ENCODE peak calls at places on chromosomes 3 and 15, in five cellular contexts. X is right atrium auricular region; Z is effector memory CD4-positive, alpha-beta T cell; A is neural progenitor cell; O is tibial nerve. Y is an unnamed sample. For H3K27me3 and H3K4me1, the result is how much of the 10 kb centered on the place peaks cover.

GRCh38 chr3:159922861-159923312 is 65.7 kb upstream of the IL12A start:
- DNase-seq in X (no peak), A (no peak), Z (no peak), O (no peak), Y (no peak)

GRCh38 chr15:48472756-48473155 is 141.5 kb downstream of the DUT start:
- DNase-seq in O (no peak), Z (no peak), X (no peak), A (no peak), Y (no peak)

GRCh38 chr3:61564405-61565059 is 3.2 kb downstream of the PTPRG start:
- DNase-seq in O (peak), X (peak), Z (no peak), A (peak), Y (no peak)

GRCh38 chr15:32717290-32718081 is at the start of gene GREM1:
- DNase-seq in A (peak), Z (no peak), O (no peak), X (no peak), Y (no peak)

GRCh38 chr3:187518616-187519015 is 150.4 kb downstream of the RTP4 start:
- DNase-seq in X (no peak), A (no peak), Z (no peak), O (no peak), Y (no peak)

GRCh38 chr15:59833366-59833765 is 144.2 kb upstream of the BNIP2 start:
- DNase-seq in O (no peak), X (no peak), A (no peak), Z (no peak), Y (no peak)

GRCh38 chr3:171351676-171352075 is 108.5 kb downstream of the TNIK start:
- DNase-seq in A (no peak), X (no peak), Z (no peak), O (no peak), Y (no peak)

GRCh38 chr3:156341831-156342416 is 213.0 kb downstream of the SSR3 start:
- DNase-seq in X (no peak), Z (no peak), A (no peak), O (no peak), Y (no peak)

GRCh38 chr15:24945711-24946110 is 9.1 kb upstream of the SNRPN start:
- DNase-seq in X (no peak), A (no peak), Z (no peak), O (no peak), Y (no peak)

GRCh38 chr3:117524890-117525289 is 815.3 kb downstream of the TUSC7 start:
- DNase-seq in Z (no peak), X (no peak), O (no peak), A (no peak), Y (no peak)

GRCh38 chr3:141875893-141876380 is 506 bp upstream of the ATP1B3 start:
- DNase-seq in O (peak), A (peak), X (peak), Z (peak), Y (no peak)

GRCh38 chr3:102301155-102301554 is 133.7 kb upstream of the ZPLD1 start:
- DNase-seq in X (no peak), O (no peak), Z (no peak), A (no peak), Y (no peak)

GRCh38 chr3:112789787-112790186 is 56.9 kb downstream of the CD200R1L start:
- DNase-seq in O (no peak), Z (no peak), A (no peak), X (no peak), Y (no peak)

GRCh38 chr3:45870099-45870498 is 16.2 kb upstream of the CCR9 start:
- DNase-seq in X (no peak), A (no peak), O (no peak), Z (peak), Y (no peak)

GRCh38 chr3:39205131-39205530 is 12.7 kb upstream of the XIRP1 start:
- DNase-seq in A (no peak), X (no peak), Z (no peak), O (no peak), Y (no peak)

GRCh38 chr15:27492021-27492621 is 521.1 kb downstream of the GABRG3 start:
- DNase-seq in A (peak), X (no peak), O (no peak), Z (no peak), Y (no peak)

GRCh38 chr15:34709866-34710265 is 44.9 kb downstream of the GJD2 start:
- DNase-seq in O (no peak), X (no peak), A (no peak), Z (no peak), Y (no peak)

GRCh38 chr3:97804471-97804870 is 17.3 kb upstream of the CRYBG3 start:
- DNase-seq in Z (no peak), A (no peak), X (no peak), O (no peak), Y (no peak)

GRCh38 chr15:98889930-98890695 is 117.5 kb downstream of the PGPEP1L start:
- DNase-seq in O (no peak), X (no peak), A (no peak), Z (no peak), Y (no peak)

GRCh38 chr15:47477253-47477652 is 240.1 kb upstream of the SEMA6D start:
- DNase-seq in Z (no peak), X (no peak), O (no peak), A (no peak), Y (no peak)

GRCh38 chr15:81295466-81296145 is 28.3 kb downstream of the STARD5 start:
- DNase-seq in A (no peak), X (no peak), O (no peak), Z (no peak), Y (no peak)

GRCh38 chr3:182357928-182358327 is 435.4 kb upstream of the ATP11B start:
- DNase-seq in Z (no peak), X (no peak), O (no peak), A (peak), Y (no peak)

GRCh38 chr3:123449986-123450474 is 1.1 kb upstream of the ADCY5 start:
- DNase-seq in X (no peak), A (peak), O (no peak), Z (no peak), Y (no peak)

GRCh38 chr3:102722317-102722716 is 287.5 kb downstream of the ZPLD1 start:
- DNase-seq in A (no peak), Z (no peak), X (no peak), O (no peak), Y (no peak)

GRCh38 chr3:46013316-46014094 is 13.8 kb downstream of the XCR1 start:
- DNase-seq in A (no peak), Z (no peak), O (no peak), X (no peak), Y (no peak)

GRCh38 chr3:100715176-100715575 is 5.9 kb downstream of the TFG start:
- DNase-seq in A (no peak), O (no peak), X (no peak), Z (no peak), Y (no peak)

GRCh38 chr15:42798802-42799201 is 61.9 kb upstream of the CDAN1 start:
- DNase-seq in A (no peak), O (no peak), X (no peak), Z (no peak), Y (no peak)

GRCh38 chr3:126019683-126020082 is 50.7 kb downstream of the ROPN1B start:
- DNase-seq in X (no peak), O (no peak), A (no peak), Z (no peak), Y (no peak)

GRCh38 chr3:177597325-177598109 is 400.2 kb upstream of the TBL1XR1 start:
- DNase-seq in A (no peak), O (no peak), X (peak), Z (peak), Y (no peak)

GRCh38 chr3:82087958-82088357 is 326.5 kb upstream of the GBE1 start:
- DNase-seq in X (no peak), O (no peak), Z (no peak), A (no peak), Y (no peak)

GRCh38 chr15:78389356-78389755 is 48.7 kb upstream of the IREB2 start:
- DNase-seq in Z (no peak), A (no peak), X (no peak), O (no peak), Y (no peak)

GRCh38 chr15:72196409-72197044 is 1.1 kb downstream of the GRAMD2A start:
- DNase-seq in A (no peak), O (no peak), Z (no peak), X (no peak), Y (no peak)

GRCh38 chr3:75262661-75263060 is 401.5 kb upstream of the FRG2C start:
- DNase-seq in A (no peak), O (no peak), X (no peak), Z (no peak), Y (no peak)

GRCh38 chr3:191300422-191300821 is 28.8 kb upstream of the CCDC50 start:
- DNase-seq in O (no peak), X (no peak), Z (no peak), A (no peak), Y (no peak)

GRCh38 chr15:92178908-92179307 is 214.8 kb upstream of the ST8SIA2 start:
- DNase-seq in Z (no peak), A (no peak), O (no peak), X (no peak), Y (no peak)

GRCh38 chr15:69060041-69060481 is 45.6 kb downstream of the NOX5 start:
- DNase-seq in X (no peak), Z (no peak), A (peak), O (no peak), Y (no peak)

GRCh38 chr15:38690737-38691332 is 126.2 kb upstream of the RASGRP1 start:
- DNase-seq in O (peak), X (peak), Z (peak), A (peak), Y (peak)

GRCh38 chr3:39809995-39810595 is 686 bp downstream of the MYRIP start:
- DNase-seq in A (peak), O (no peak), Z (no peak), X (no peak), Y (no peak)

GRCh38 chr3:142946861-142947260 is 16.6 kb downstream of the PAQR9 start:
- DNase-seq in X (no peak), A (no peak), O (no peak), Z (no peak), Y (no peak)

GRCh38 chr3:142950972-142951371 is 12.5 kb downstream of the PAQR9 start:
- DNase-seq in Z (no peak), O (no peak), X (no peak), A (no peak), Y (no peak)

GRCh38 chr3:142945023-142945422 is 18.5 kb downstream of the PAQR9 start:
- DNase-seq in X (no peak), A (no peak), Z (no peak), O (no peak), Y (no peak)

GRCh38 chr3:142947352-142947751 is 16.1 kb downstream of the PAQR9 start:
- DNase-seq in A (no peak), O (no peak), Z (no peak), X (no peak), Y (no peak)

GRCh38 chr3:142947799-142948575 is 15.5 kb downstream of the PAQR9 start:
- DNase-seq in Z (no peak), X (no peak), A (no peak), O (no peak), Y (no peak)
- H3K4me3 ChIP-seq in Z (no peak), X (peak), A (no peak), O (no peak), Y (no peak)

GRCh38 chr3:194161181-194162045 is 25.5 kb downstream of the HES1 start:
- DNase-seq in X (no peak), Z (no peak), A (no peak), O (no peak), Y (no peak)

GRCh38 chr3:194158942-194159439 is 23.0 kb downstream of the HES1 start:
- DNase-seq in O (no peak), A (no peak), X (no peak), Z (no peak), Y (no peak)

GRCh38 chr3:194162817-194163584 is 27.1 kb downstream of the HES1 start:
- DNase-seq in A (no peak), O (no peak), Z (no peak), X (no peak), Y (no peak)

GRCh38 chr3:194162070-194162678 is 26.2 kb downstream of the HES1 start:
- DNase-seq in Z (no peak), A (no peak), X (no peak), O (no peak), Y (no peak)

DNA sequence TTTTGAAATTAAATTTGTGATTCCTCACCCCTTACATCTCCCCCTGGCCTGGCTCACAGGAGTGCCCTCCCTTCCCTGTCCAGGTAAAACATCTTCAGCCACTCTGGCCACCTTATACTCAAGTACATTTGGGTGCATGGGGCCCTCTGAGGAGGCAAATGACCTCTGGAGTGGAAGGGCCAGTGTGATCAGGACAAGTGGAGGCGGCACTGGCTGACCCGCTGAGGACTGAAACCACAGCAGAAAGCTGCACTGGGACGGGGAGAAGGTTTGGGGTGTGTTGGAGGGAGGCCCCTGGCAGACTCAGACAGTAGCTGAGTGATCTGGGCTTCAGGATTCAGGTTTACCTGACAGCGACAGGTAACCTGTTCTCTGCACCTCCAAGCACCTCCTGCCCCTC is 24.2 kb downstream of the HES1 start:
- DNase-seq in Z (no peak), X (no peak), O (no peak), A (no peak), Y (no peak)
- H3K27me3 ChIP-seq in Z (under half), X (under half), O (under half), A (under half), Y (under half)

GRCh38 chr3:62604301-62604700 is 231.0 kb upstream of the FEZF2 start:
- DNase-seq in A (no peak), O (no peak), X (no peak), Z (no peak), Y (no peak)
- H3K4me1 ChIP-seq in A (under half), O (under half), X (under half), Z (under half), Y (under half)

GRCh38 chr15:51982013-51982769 is 10.6 kb upstream of the LEO1 start:
- DNase-seq in O (no peak), A (no peak), Z (peak), X (no peak), Y (no peak)
- H3K4me3 ChIP-seq in O (no peak), A (no peak), Z (no peak), X (peak), Y (no peak)

GRCh38 chr15:70491183-70491621 is 272.2 kb downstream of the UACA start:
- DNase-seq in Z (no peak), O (no peak), X (no peak), A (no peak), Y (no peak)
- H3K27me3 ChIP-seq in Z (under half), O (under half), X (under half), A (under half), Y (under half)

GRCh38 chr3:152333928-152334327 is 65.2 kb downstream of the MBNL1 start:
- DNase-seq in A (no peak), Z (no peak), O (no peak), X (no peak), Y (no peak)

GRCh38 chr3:152331018-152331541 is 62.4 kb downstream of the MBNL1 start:
- DNase-seq in Z (no peak), X (no peak), A (no peak), O (no peak), Y (no peak)

GRCh38 chr3:152328841-152329240 is 60.1 kb downstream of the MBNL1 start:
- DNase-seq in A (no peak), O (no peak), Z (no peak), X (no peak), Y (no peak)

GRCh38 chr3:152331975-152332374 is 63.2 kb downstream of the MBNL1 start:
- DNase-seq in A (no peak), Z (no peak), O (no peak), X (no peak), Y (no peak)

DNA sequence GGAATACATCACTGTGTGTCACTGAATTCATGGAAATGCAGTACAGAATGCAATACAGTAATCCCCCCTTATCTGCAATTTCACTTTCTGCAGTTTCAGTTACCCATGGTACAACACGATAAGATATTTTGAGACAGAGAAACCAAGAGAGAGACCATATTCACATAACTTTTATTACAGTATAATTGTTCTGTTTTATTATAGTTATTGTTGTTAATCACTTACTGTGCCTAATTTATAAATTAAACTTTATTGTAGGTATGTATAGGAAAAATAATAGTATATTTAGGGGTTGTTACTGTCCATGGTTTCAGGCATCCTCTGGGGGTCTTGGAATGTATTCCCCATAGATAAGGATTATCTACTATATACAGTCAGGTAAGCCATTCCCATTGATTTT is 61.8 kb downstream of the MBNL1 start:
- DNase-seq in X (no peak), A (no peak), Z (no peak), O (no peak), Y (no peak)
- H3K4me1 ChIP-seq in X (under half), A (under half), Z (half or more), O (under half), Y (under half)

GRCh38 chr15:89908226-89908625 is 4.5 kb downstream of the ARPIN start:
- DNase-seq in Z (no peak), O (no peak), X (no peak), A (no peak), Y (no peak)

GRCh38 chr15:89909611-89910010 is 3.1 kb downstream of the ARPIN start:
- DNase-seq in X (no peak), A (no peak), O (no peak), Z (no peak), Y (no peak)

GRCh38 chr15:89910891-89911626 is 1.7 kb downstream of the ARPIN start:
- DNase-seq in Z (no peak), O (no peak), X (no peak), A (no peak), Y (no peak)

GRCh38 chr15:89912674-89913396 is at the start of gene ARPIN:
- DNase-seq in X (no peak), Z (no peak), A (peak), O (no peak), Y (no peak)

GRCh38 chr15:89912145-89912673 is 543 bp downstream of the ARPIN start:
- DNase-seq in O (no peak), X (peak), A (peak), Z (no peak), Y (no peak)
- H3K4me3 ChIP-seq in O (peak), X (peak), A (peak), Z (no peak), Y (peak)

Y was measured in iPS DF 6.9.